ENCODE peak calls at places on chromosomes 16 and 17, in four cellular contexts. S is H1, N is trophoblast cell, J is H9. Z is an unnamed sample.

GRCh38 chr17:69406906-69407305 is 7.6 kb upstream of the MAP2K6 start:
- DNase-seq in S (no peak), N (no peak), J (no peak), Z (no peak)

GRCh38 chr17:67246648-67247415 is 1.8 kb upstream of the HELZ start:
- DNase-seq in S (peak), N (peak), J (peak), Z (no peak)

GRCh38 chr17:333626-334396 is 18.8 kb downstream of the RPH3AL start:
- DNase-seq in S (peak), N (no peak), J (peak), Z (no peak)

GRCh38 chr16:12728471-12728870 is 75.2 kb downstream of the CPPED1 start:
- DNase-seq in S (no peak), N (no peak), J (no peak), Z (no peak)

GRCh38 chr16:21164521-21165168 is 6.2 kb downstream of the LDAF1 start:
- DNase-seq in S (no peak), N (no peak), J (no peak), Z (no peak)

GRCh38 chr17:82970818-82971610 is 108.4 kb upstream of the METRNL start:
- DNase-seq in S (no peak), N (no peak), J (peak), Z (no peak)

GRCh38 chr17:38509772-38510423 is 81.6 kb downstream of the ARHGAP23 start:
- DNase-seq in S (no peak), N (no peak), J (peak), Z (no peak)

GRCh38 chr17:62380253-62380652 is at the start of gene EFCAB3:
- DNase-seq in S (no peak), N (no peak), J (no peak), Z (no peak)

GRCh38 chr17:28849281-28849680 is 5.5 kb upstream of the ERAL1 start:
- DNase-seq in S (no peak), N (no peak), J (no peak), Z (no peak)

GRCh38 chr16:28213396-28213795 is 1.6 kb upstream of the XPO6 start:
- DNase-seq in S (no peak), N (no peak), J (no peak), Z (no peak)

GRCh38 chr16:21590287-21590686 is 9.1 kb upstream of the METTL9 start:
- DNase-seq in S (no peak), N (no peak), J (no peak), Z (no peak)

GRCh38 chr16:51708861-51709260 is 557.8 kb upstream of the SALL1 start:
- DNase-seq in S (no peak), N (no peak), J (no peak), Z (no peak)

GRCh38 chr17:76004750-76005262 is 4.2 kb downstream of the CDK3 start:
- DNase-seq in S (no peak), N (peak), J (no peak), Z (no peak)

GRCh38 chr17:37506678-37507077 is 17.0 kb downstream of the DUSP14 start:
- DNase-seq in S (peak), N (peak), J (peak), Z (peak)

GRCh38 chr16:8936421-8936820 is 27.3 kb downstream of the USP7 start:
- DNase-seq in S (no peak), N (peak), J (peak), Z (no peak)

DNA sequence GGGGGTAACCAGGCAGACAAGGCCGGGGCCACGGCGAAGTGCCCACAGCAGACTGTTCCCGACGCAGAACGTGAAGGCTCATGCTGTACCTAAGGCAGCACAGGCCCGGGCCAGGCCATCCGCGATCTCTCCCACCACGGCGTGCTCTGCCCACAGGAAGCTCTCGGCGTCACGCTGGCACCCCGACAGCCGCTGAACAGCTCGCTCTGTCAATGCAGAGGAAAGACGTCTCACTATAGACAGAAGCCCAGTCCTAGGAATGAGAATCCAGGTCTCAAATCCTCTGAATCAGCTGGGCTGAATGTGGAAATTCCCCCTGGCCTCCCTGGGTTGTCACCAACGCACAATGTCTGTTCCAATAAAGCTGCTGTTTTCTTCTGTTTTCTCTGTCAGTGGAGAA is 21.4 kb downstream of the SERPINF1 start:
- DNase-seq in S (no peak), N (no peak), J (no peak), Z (no peak)
- H2BK12ac ChIP-seq in S (no peak), N (no peak), J (no peak), Z (no peak)

DNA sequence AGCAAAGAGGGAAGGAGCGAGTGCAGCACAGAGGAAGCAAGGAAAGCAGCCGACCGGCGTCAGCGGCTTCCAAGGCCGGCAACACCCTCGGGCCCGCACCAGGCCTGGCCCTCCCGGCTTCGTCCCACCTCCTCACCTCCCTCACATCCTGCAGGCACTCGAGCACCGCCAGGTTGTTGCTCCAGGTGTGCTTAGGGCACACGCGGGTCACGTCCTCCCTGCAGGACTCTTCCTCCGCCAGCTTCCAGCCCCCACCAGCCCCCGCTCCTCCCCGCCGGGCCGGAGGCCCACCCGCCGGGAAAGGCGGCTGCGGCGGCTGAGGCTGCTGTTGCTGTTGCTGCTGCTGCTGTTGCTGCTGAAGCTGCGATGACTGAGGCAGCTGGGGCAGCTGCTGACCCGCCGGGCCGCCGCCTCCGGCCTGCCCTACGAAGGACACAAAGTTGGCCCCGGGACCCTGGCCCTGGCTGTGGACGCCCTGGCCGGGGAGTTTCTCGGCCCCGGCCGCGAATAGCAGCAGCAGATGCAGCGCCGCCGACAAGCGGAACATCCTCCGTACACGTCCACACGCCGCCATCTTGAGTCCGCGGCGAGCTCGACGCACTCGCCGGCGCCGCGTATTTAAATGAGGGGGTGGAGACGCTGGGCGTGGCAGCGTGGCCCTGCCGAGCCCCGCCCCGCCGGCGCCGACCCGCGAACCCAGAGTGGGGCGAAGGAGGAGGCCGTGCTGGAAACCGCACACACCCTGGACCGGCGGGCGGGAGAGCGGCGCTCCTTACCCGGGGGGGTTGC is at the start of gene GLG1:
- DNase-seq in S (peak), N (peak), J (peak), Z (peak)
- H2BK12ac ChIP-seq in S (peak), N (no peak), J (no peak), Z (no peak)

DNA sequence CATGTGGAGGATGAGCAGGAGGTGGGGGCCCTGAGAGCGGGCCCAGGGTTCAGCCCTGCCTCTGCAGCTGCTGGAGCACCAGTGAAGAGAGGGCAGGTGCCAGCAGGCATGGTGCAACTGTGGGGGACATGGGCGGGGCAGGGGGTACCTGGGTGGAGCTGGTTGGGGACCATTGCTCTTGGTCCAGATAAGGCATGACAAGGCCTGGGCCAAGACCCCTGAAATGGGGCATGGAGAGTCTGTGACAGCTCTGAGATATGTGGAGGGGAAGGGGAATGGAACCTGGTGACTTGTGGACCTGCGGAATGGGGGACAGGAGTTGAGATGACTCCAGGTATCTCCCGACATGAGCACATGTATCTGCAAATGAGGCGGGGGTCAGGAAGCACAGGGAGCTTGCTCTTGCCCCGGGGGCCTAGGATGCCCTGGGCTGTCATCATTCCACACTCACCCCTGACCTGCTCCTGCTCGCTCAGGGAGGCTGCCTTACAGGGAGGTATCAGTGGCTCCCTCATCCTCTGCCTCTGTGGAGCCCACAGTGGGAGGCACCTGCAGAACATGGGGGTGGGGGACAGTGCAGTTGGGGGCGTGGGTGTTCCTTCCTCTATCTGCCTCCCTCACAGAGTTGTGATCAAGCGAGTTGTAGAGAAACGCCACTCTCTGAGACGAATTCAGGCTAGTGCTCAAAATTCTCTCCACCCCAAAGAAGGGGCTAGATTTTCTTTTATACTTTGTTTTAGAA is 40.2 kb downstream of the TMEM235 start:
- DNase-seq in S (no peak), N (peak), J (no peak), Z (no peak)
- H2BK12ac ChIP-seq in S (peak), N (peak), J (no peak), Z (peak)

GRCh38 chr16:77898671-77899211 is 110.4 kb downstream of the VAT1L start:
- DNase-seq in S (no peak), N (no peak), J (no peak), Z (no peak)
- H2BK12ac ChIP-seq in S (no peak), N (no peak), J (no peak), Z (no peak)

GRCh38 chr17:77364381-77364911 is 223.7 kb downstream of the SEC14L1 start:
- DNase-seq in S (no peak), N (no peak), J (no peak), Z (no peak)

GRCh38 chr17:77364941-77365583 is 224.3 kb downstream of the SEC14L1 start:
- DNase-seq in S (no peak), N (no peak), J (no peak), Z (no peak)

GRCh38 chr17:77365584-77366186 is 224.9 kb downstream of the SEC14L1 start:
- DNase-seq in S (no peak), N (no peak), J (no peak), Z (no peak)

GRCh38 chr17:77366206-77366557 is 225.4 kb downstream of the SEC14L1 start:
- DNase-seq in S (no peak), N (no peak), J (no peak), Z (no peak)

GRCh38 chr17:77366558-77367245 is 225.9 kb downstream of the SEC14L1 start:
- DNase-seq in S (peak), N (no peak), J (no peak), Z (no peak)
- H2BK12ac ChIP-seq in S (no peak), N (no peak), J (no peak), Z (peak)

GRCh38 chr17:57002904-57003303 is 25.0 kb downstream of the SCPEP1 start:
- DNase-seq in S (no peak), N (no peak), J (no peak), Z (no peak)
- H2BK12ac ChIP-seq in S (no peak), N (no peak), J (no peak), Z (no peak)

GRCh38 chr16:67170948-67171649 is 761 bp downstream of the NOL3 start:
- DNase-seq in S (no peak), N (no peak), J (no peak), Z (no peak)
- H2BK12ac ChIP-seq in S (peak), N (no peak), J (no peak), Z (no peak)

GRCh38 chr17:61253937-61254677 is 145.5 kb upstream of the TBX2 start:
- DNase-seq in S (no peak), N (no peak), J (no peak), Z (no peak)

GRCh38 chr17:61254894-61255293 is 144.7 kb upstream of the TBX2 start:
- DNase-seq in S (no peak), N (no peak), J (no peak), Z (no peak)

GRCh38 chr17:61255609-61256008 is 144.0 kb upstream of the TBX2 start:
- DNase-seq in S (no peak), N (no peak), J (no peak), Z (no peak)

GRCh38 chr17:61251939-61252865 is 147.4 kb upstream of the TBX2 start:
- DNase-seq in S (no peak), N (no peak), J (no peak), Z (no peak)

DNA sequence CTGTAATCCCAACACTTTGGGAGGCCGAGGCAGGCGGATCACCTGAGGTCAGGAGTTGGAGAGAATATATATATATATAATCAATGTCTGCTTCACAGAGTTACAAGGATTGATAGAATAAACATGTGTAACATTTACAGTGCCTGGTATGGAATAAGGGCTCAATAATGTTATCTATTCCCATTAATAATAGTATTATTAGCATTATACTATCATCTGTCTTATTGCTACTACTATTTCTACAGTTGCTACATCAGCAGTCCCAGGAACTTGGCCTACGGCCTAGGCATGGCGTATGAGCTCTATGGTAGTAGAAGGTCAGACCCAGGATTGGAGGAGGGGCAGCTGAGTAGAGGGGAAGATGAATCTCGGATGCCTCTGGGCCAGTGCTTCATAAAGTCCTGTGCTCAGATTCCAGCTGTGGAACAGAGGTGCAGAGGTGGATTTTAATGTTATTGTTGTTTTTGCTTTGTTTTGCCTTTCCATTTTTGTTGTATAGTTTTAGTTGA is 146.3 kb upstream of the TBX2 start:
- DNase-seq in S (no peak), N (no peak), J (no peak), Z (no peak)
- H2BK12ac ChIP-seq in S (no peak), N (no peak), J (no peak), Z (no peak)

DNA sequence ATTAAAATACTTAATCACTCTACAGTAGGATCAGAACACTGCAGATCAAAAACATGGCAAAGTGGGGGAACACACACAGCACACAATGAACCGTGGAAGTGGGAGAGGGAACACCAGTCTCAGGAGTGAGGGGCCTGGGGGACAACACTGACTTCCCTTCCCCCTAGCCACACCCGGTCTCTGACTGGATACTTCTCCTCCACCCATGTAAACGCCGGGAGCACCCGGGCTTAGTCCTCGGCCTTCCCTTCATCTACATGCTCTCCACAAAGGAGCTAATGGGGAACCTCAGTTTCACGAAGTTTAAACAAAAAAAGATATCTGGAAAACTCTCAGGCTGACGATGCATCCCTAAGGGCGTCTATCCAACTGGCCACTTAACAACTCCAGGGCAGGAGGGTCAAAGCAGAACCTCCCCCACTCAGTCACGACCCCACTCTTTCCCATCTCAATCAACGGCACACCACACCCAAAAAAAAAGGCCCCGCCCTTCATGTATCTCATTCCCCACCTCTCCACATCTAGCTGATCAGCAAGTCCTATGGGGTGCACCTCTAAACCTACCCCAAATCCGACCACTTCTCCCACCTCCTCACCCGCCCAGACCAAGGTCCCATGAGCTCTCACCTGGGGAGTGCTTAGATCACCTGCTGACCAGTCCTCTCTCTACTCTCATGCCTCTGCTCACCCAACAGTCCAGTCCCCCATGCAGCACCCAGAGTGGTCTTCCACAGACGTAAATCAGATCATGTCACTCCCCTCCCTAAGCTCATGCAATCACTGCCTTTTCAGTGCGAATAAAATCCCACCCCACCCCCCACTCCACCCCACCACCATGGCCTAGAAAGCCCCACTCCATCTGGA is 7.4 kb downstream of the ZDHHC7 start:
- DNase-seq in S (no peak), N (no peak), J (no peak), Z (no peak)
- H2BK12ac ChIP-seq in S (peak), N (peak), J (no peak), Z (no peak)